ENCODE peak calls at places on chromosomes 13 and 19, in nine cellular contexts. Q is right lobe of liver, P is AG04450, G is cardiac fibroblast, Y is RWPE2, E is HFF-Myc, I is mammary epithelial cell, Z is astrocyte of the spinal cord, F is AG10803. U is an unnamed sample.

GRCh38 chr19:6987850-6988249 is 33.4 kb downstream of the MBD3L2B start:
- DNase-seq in P (no peak), G (no peak), I (no peak), Z (no peak), E (no peak), F (no peak), Y (no peak), Q (no peak), U (peak)

GRCh38 chr19:41325947-41326706 is 16.2 kb downstream of the CCDC97 start:
- DNase-seq in F (peak), I (no peak), P (no peak), Y (no peak), Q (peak), E (no peak), G (peak), Z (peak), U (peak)

GRCh38 chr13:40101708-40102359 is 446.4 kb downstream of the COG6 start:
- DNase-seq in E (no peak), F (no peak), G (no peak), Z (no peak), I (peak), Q (no peak), Y (no peak), P (no peak), U (peak)

GRCh38 chr19:10927691-10928562 is 512 bp downstream of the YIPF2 start:
- DNase-seq in Y (no peak), I (no peak), Q (no peak), Z (no peak), P (no peak), F (peak), E (no peak), G (no peak), U (no peak)

GRCh38 chr13:51768378-51768921 is 35.5 kb downstream of the DHRS12 start:
- DNase-seq in Z (no peak), Q (no peak), I (no peak), F (no peak), Y (no peak), E (no peak), P (no peak), G (no peak), U (no peak)

GRCh38 chr13:56700324-56700723 is 440.4 kb upstream of the PRR20A start:
- DNase-seq in F (no peak), Y (no peak), E (no peak), Z (no peak), I (no peak), P (no peak), G (no peak), Q (no peak), U (no peak)

GRCh38 chr13:113930711-113931637 is 42.9 kb downstream of the C13orf46 start:
- DNase-seq in G (no peak), P (no peak), E (no peak), F (no peak), Z (no peak), Q (no peak), I (no peak), Y (peak), U (peak)

GRCh38 chr19:54439174-54439851 is 9.7 kb upstream of the LENG8 start:
- DNase-seq in Z (peak), G (peak), E (no peak), I (peak), F (peak), P (no peak), Q (no peak), Y (peak), U (no peak)

GRCh38 chr19:19711306-19711933 is 21.5 kb downstream of the ZNF14 start:
- DNase-seq in Y (no peak), P (no peak), Q (no peak), Z (no peak), I (no peak), G (peak), E (no peak), F (no peak), U (no peak)

GRCh38 chr13:26548251-26548765 is 9.2 kb upstream of the WASF3 start:
- DNase-seq in I (no peak), Z (no peak), G (no peak), P (no peak), F (no peak), Y (no peak), Q (no peak), E (no peak), U (no peak)

GRCh38 chr19:2391118-2391725 is 31.2 kb downstream of the TMPRSS9 start:
- DNase-seq in Y (no peak), Z (peak), E (peak), F (peak), G (peak), I (peak), Q (no peak), P (peak), U (peak)

GRCh38 chr13:20160346-20161274 is at the start of gene GJA3:
- DNase-seq in P (no peak), Y (no peak), Z (no peak), F (peak), I (peak), E (no peak), Q (peak), G (peak), U (peak)

GRCh38 chr13:48431431-48431830 is 18.5 kb upstream of the LPAR6 start:
- DNase-seq in Y (no peak), E (no peak), I (no peak), Z (peak), F (peak), Q (no peak), G (no peak), P (no peak), U (no peak)

GRCh38 chr13:80840313-80840976 is 499.5 kb upstream of the SPRY2 start:
- DNase-seq in Q (no peak), P (no peak), Z (peak), I (no peak), E (no peak), G (peak), Y (no peak), F (peak), U (no peak)

GRCh38 chr13:43087960-43088580 is 64.7 kb downstream of the DNAJC15 start:
- DNase-seq in Y (no peak), Z (peak), F (peak), P (no peak), I (no peak), G (peak), Q (no peak), E (no peak), U (no peak)

GRCh38 chr13:33279414-33279813 is 6.1 kb downstream of the STARD13 start:
- DNase-seq in E (no peak), P (no peak), G (peak), I (no peak), Y (no peak), F (no peak), Q (peak), Z (no peak), U (no peak)

GRCh38 chr13:97191615-97192014 is 30.5 kb upstream of the MBNL2 start:
- DNase-seq in G (no peak), E (no peak), Y (no peak), P (no peak), Z (no peak), Q (no peak), I (no peak), F (no peak), U (no peak)

GRCh38 chr19:14393303-14393702 is 12.1 kb downstream of the ADGRE5 start:
- DNase-seq in F (no peak), Y (no peak), G (no peak), Q (no peak), P (no peak), E (no peak), Z (no peak), I (no peak), U (no peak)

GRCh38 chr13:98411013-98411412 is 165.9 kb downstream of the STK24 start:
- DNase-seq in I (no peak), F (no peak), Q (no peak), Z (no peak), P (no peak), E (no peak), Y (no peak), G (no peak), U (no peak)

GRCh38 chr19:35141627-35142401 is 1.2 kb upstream of the FXYD7 start:
- DNase-seq in F (no peak), Z (no peak), P (no peak), G (no peak), I (no peak), E (no peak), Q (peak), Y (no peak), U (no peak)

GRCh38 chr19:35143818-35144217 is 763 bp downstream of the FXYD7 start:
- DNase-seq in G (no peak), P (no peak), Q (no peak), I (no peak), E (no peak), Y (no peak), Z (no peak), F (no peak), U (no peak)

GRCh38 chr19:35144259-35144599 is 1.2 kb downstream of the FXYD7 start:
- DNase-seq in Q (no peak), Z (no peak), G (no peak), F (no peak), I (no peak), Y (no peak), P (no peak), E (no peak), U (no peak)

GRCh38 chr19:35143231-35143715 is at the start of gene FXYD7:
- DNase-seq in I (no peak), Q (peak), F (no peak), E (no peak), Z (no peak), P (no peak), G (no peak), Y (no peak), U (no peak)

GRCh38 chr19:35142531-35143230 is 374 bp upstream of the FXYD7 start:
- DNase-seq in P (no peak), F (no peak), I (no peak), Q (peak), E (no peak), Z (no peak), Y (no peak), G (no peak), U (peak)
- TF ChIP-seq CTCF in P (peak), F (peak), I (peak), Q (peak), E (peak), Z (peak), Y (peak), G (peak), U (peak)

DNA sequence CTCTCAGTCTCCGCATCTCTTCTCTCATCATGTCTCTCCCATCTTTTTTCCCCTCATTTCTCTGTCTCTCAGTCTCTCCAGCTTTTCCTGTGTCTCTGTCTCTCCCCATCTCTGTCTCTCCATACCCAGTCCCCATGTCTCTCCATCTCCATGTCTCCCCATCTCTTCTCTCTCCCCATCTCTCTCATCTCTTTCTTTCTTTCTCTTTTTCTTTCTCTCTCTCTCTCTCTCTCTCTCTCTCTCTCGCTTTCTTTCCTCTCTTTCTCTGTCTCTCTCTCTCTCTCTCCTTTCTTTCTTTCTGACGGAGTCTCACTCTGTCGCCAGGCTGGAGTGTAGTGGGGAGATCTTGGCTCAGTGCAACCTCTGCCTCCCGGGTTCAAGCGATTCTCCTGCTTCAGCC is 12.6 kb upstream of the NFIX start:
- DNase-seq in Y (no peak), Z (no peak), F (no peak), E (no peak), I (no peak), P (no peak), G (no peak), Q (no peak), U (no peak)
- H3K4me3 ChIP-seq in Y (no peak), Z (no peak), F (no peak), E (no peak), I (no peak), P (no peak), G (no peak), Q (no peak), U (no peak)

DNA sequence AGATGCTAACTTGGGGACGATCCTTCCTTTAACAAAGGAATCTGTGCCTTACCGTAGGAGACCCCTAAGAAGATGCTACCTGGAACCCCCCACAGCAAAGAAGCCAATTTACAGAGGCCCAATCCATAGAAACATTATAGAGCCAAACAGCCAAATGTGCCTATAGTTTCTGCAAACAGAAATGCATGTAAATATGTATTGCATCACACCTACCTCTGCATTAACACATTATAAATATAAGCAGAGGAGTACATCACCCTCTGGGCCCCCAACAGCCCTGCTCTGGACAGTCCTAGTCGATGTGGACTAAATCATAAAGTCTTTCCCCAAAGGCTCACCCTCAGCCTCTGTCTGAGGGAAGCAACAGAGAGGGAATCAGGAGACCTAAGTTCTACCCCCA is 25.8 kb downstream of the ZNF541 start:
- DNase-seq in I (no peak), Z (no peak), Q (no peak), P (no peak), E (no peak), F (no peak), G (no peak), Y (no peak), U (no peak)
- TF ChIP-seq CTCF in I (no peak), Z (no peak), Q (no peak), P (no peak), E (no peak), F (no peak), G (no peak), Y (no peak), U (no peak)

DNA sequence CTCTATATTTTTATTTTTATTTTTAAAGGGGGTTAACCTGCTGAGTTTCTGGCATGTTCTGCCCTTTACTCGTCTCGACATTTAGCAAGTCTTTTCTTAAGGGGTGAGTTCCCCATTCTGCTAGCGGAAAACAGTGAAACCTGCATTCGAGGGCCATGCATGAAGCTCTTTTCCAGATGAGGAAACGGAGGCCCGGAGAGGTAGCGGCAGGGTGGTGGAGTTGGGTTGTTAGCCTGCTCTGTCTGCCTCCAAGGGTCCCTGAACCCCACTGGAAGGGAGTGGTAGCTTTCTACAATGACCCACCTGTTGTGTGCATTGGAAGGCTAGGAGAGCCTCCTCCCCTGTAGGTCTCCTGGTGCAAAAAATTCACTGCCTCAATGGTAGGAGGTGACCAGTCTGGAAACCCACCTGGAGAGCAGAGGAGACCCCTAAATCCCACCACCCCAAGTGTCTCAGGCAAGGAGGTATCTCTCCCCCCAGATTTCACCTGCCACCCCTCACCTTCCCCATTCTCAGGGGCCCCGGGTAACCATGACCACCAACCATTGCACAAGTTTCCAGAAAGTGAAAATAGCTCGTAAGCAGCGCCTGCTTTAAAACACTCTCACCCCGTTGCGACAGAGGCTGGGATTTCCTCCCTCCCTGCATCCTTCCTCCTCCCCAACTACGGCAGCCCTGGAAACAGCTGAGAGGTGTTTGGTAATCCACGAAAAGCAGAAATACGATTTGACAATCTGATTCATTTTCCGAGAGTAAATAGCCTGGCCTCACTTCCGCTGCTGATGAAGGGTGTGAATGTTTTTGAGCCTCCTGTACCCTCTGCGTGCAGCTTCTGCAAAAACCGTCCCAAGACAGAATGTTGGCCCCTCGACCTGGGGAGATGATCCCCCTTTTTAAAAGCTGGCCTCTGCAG is 3.5 kb downstream of the KLF2 start:
- DNase-seq in Y (no peak), F (peak), G (peak), P (peak), Z (peak), I (no peak), Q (peak), E (no peak), U (peak)
- H3K4me3 ChIP-seq in Y (no peak), F (peak), G (peak), P (peak), Z (no peak), I (no peak), Q (peak), E (no peak), U (peak)

GRCh38 chr19:40235238-40236025 is 8.9 kb upstream of the CCNP start:
- DNase-seq in Z (no peak), I (no peak), G (no peak), F (no peak), Q (no peak), E (no peak), Y (peak), P (no peak), U (no peak)
- TF ChIP-seq CTCF in Z (peak), I (no peak), G (peak), F (no peak), Q (no peak), E (peak), Y (no peak), P (no peak), U (peak)

GRCh38 chr19:49676136-49676689 is 858 bp upstream of the PRMT1 start:
- DNase-seq in Z (peak), F (peak), P (peak), I (no peak), Y (no peak), E (peak), Q (peak), G (peak), U (peak)

GRCh38 chr19:49669511-49669910 is 3.8 kb downstream of the BCL2L12 start:
- DNase-seq in Z (no peak), Y (no peak), F (no peak), I (no peak), E (no peak), P (no peak), Q (no peak), G (no peak), U (no peak)

GRCh38 chr19:49676690-49677231 is 310 bp upstream of the PRMT1 start:
- DNase-seq in Q (peak), Z (peak), P (peak), I (peak), Y (peak), E (peak), G (peak), F (peak), U (peak)

GRCh38 chr19:49667473-49667872 is 1.7 kb downstream of the BCL2L12 start:
- DNase-seq in P (no peak), G (no peak), Q (no peak), E (no peak), Z (no peak), Y (no peak), F (no peak), I (no peak), U (no peak)

DNA sequence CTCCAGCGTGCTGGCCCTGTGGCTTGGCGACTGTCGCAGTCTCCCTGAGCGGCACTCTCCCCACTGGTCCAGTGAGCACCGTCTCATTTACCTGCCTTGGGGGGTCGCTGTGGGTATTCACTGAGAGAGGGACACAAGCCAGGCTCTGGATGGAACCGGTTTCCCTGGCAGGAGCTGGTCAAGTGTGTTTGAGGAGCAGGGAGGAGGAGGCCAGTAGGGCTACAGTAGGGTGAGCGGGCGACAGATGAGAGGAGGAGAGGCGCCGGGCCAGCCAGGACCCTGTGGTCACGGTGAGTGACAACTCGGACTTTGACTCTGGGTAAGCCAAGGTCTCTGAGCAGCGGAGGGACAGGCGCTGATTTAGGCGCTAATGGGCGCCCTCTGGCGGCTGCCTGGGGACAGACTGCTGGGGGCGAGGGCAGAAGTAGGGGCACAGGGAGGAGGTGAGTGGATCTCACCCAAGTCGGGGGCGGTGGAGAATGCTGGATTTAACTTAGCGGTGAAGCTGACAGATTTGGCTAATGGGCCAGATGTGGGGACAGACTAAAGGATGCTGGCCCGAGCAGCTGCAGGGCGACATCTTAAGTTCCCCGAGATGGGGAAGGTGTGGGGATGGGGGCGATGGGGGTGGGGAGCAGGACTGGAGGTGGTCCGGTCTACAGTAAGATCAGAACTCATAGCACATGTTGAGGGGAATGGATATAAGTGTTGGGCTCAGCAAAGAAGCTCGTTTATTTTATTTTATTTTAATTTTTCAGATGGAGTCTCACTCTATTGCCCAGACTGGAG is 4.7 kb upstream of the PRMT1 start:
- DNase-seq in G (peak), P (no peak), Y (no peak), F (peak), Z (peak), Q (peak), E (no peak), I (peak), U (peak)
- H3K4me3 ChIP-seq in G (no peak), P (no peak), Y (no peak), F (no peak), Z (no peak), Q (peak), E (no peak), I (no peak), U (no peak)

GRCh38 chr19:1070931-1071791 is 4.2 kb downstream of the ARHGAP45 start:
- DNase-seq in F (no peak), P (no peak), E (no peak), Q (no peak), Z (no peak), G (no peak), I (no peak), Y (no peak), U (no peak)

GRCh38 chr19:1072371-1073015 is 5.5 kb downstream of the ARHGAP45 start:
- DNase-seq in Y (no peak), F (no peak), Q (no peak), Z (no peak), G (no peak), P (no peak), E (no peak), I (no peak), U (no peak)

GRCh38 chr19:1068111-1069001 is 1.4 kb downstream of the ARHGAP45 start:
- DNase-seq in Z (no peak), I (no peak), P (no peak), E (no peak), G (no peak), Y (peak), F (no peak), Q (peak), U (peak)

GRCh38 chr19:1069009-1069779 is 2.2 kb downstream of the ARHGAP45 start:
- DNase-seq in Z (no peak), G (no peak), Q (peak), F (no peak), I (no peak), Y (no peak), E (no peak), P (no peak), U (peak)

DNA sequence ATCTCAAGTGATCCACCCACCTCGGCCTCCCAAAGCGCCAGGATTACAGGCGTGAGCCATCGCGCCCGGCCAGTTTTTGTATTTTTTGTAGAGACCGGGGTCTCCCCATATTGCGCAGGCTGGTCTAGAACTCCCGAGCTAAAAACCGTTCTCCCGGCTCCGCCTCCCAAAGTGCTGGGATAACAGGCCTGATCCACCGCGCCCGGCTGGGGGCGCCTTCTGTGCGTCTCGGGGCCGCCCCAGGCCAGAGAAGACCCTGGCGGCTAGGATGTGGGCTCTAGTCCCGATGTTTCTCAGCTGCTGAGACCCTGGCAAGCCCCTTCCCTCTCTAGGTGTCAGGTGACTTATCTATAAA is 3.6 kb downstream of the ARHGAP45 start:
- DNase-seq in I (no peak), E (no peak), Q (no peak), Y (no peak), G (no peak), F (no peak), Z (no peak), P (no peak), U (no peak)
- TF ChIP-seq CTCF in I (no peak), E (peak), Q (no peak), Y (no peak), G (peak), F (peak), Z (peak), P (peak), U (no peak)

U was measured in GM12865.